ENCODE peak calls at places on chromosome 13, in five cellular contexts. One of them, this sample, is unnamed.

GRCh38 chr13:63551731-63552130 is 2136.1 kb upstream of the PCDH20 start:
- DNase-seq in AG09319: no peak
- DNase-seq in brain microvascular endothelial cell: no peak
- DNase-seq in AG09309: no peak
- DNase-seq in Caco-2: peak; percentile 56
- DNase-seq in this sample: no peak

GRCh38 chr13:44212633-44213387 is 160.8 kb upstream of the SERP2 start:
- DNase-seq in AG09319: no peak
- DNase-seq in brain microvascular endothelial cell: no peak
- DNase-seq in AG09309: peak; percentile 63
- DNase-seq in Caco-2: peak; percentile 90
- DNase-seq in this sample: no peak

GRCh38 chr13:75151081-75151643 is 330.8 kb downstream of the TBC1D4 start:
- DNase-seq in AG09319: no peak
- DNase-seq in brain microvascular endothelial cell: peak; percentile 89
- DNase-seq in AG09309: no peak
- DNase-seq in Caco-2: no peak
- DNase-seq in this sample: no peak

GRCh38 chr13:101453784-101454201 is 1.3 kb downstream of the ITGBL1 start:
- DNase-seq in AG09319: no peak
- DNase-seq in brain microvascular endothelial cell: no peak
- DNase-seq in AG09309: no peak
- DNase-seq in Caco-2: no peak
- DNase-seq in this sample: no peak

GRCh38 chr13:40096357-40096911 is 441.0 kb downstream of the COG6 start:
- DNase-seq in AG09319: no peak
- DNase-seq in brain microvascular endothelial cell: no peak
- DNase-seq in AG09309: no peak
- DNase-seq in Caco-2: no peak
- DNase-seq in this sample: no peak

GRCh38 chr13:40181203-40181845 is 485.1 kb downstream of the FOXO1 start:
- DNase-seq in AG09319: no peak
- DNase-seq in brain microvascular endothelial cell: peak; percentile 85
- DNase-seq in AG09309: peak; percentile 18
- DNase-seq in Caco-2: peak; percentile 43
- DNase-seq in this sample: no peak

GRCh38 chr13:71144883-71145282 is 722.1 kb downstream of the DACH1 start:
- DNase-seq in AG09319: no peak
- DNase-seq in brain microvascular endothelial cell: no peak
- DNase-seq in AG09309: no peak
- DNase-seq in Caco-2: no peak
- DNase-seq in this sample: no peak

GRCh38 chr13:48214519-48215121 is 18.4 kb upstream of the ITM2B start:
- DNase-seq in AG09319: no peak
- DNase-seq in brain microvascular endothelial cell: no peak
- DNase-seq in AG09309: no peak
- DNase-seq in Caco-2: no peak
- DNase-seq in this sample: no peak

GRCh38 chr13:106709509-106709908 is 141.6 kb upstream of the ARGLU1 start:
- DNase-seq in AG09319: no peak
- DNase-seq in brain microvascular endothelial cell: no peak
- DNase-seq in AG09309: no peak
- DNase-seq in Caco-2: no peak
- DNase-seq in this sample: no peak

GRCh38 chr13:112997188-112998135 is 28.4 kb downstream of the MCF2L start:
- DNase-seq in AG09319: no peak
- DNase-seq in brain microvascular endothelial cell: no peak
- DNase-seq in AG09309: no peak
- DNase-seq in Caco-2: peak; percentile 25
- DNase-seq in this sample: no peak

GRCh38 chr13:57716295-57716694 is 84.8 kb downstream of the PCDH17 start:
- DNase-seq in AG09319: no peak
- DNase-seq in brain microvascular endothelial cell: no peak
- DNase-seq in AG09309: no peak
- DNase-seq in Caco-2: peak; percentile 55
- DNase-seq in this sample: no peak

GRCh38 chr13:32007494-32007893 is 24.1 kb upstream of the FRY start:
- DNase-seq in AG09319: no peak
- DNase-seq in brain microvascular endothelial cell: no peak
- DNase-seq in AG09309: no peak
- DNase-seq in Caco-2: no peak
- DNase-seq in this sample: no peak

GRCh38 chr13:72726721-72727416 is 560 bp downstream of the MZT1 start:
- DNase-seq in AG09319: no peak
- DNase-seq in brain microvascular endothelial cell: peak; percentile 13
- DNase-seq in AG09309: no peak
- DNase-seq in Caco-2: no peak
- DNase-seq in this sample: peak; percentile 10

GRCh38 chr13:85970727-85971126 is 171.5 kb upstream of the SLITRK6 start:
- DNase-seq in AG09319: no peak
- DNase-seq in brain microvascular endothelial cell: no peak
- DNase-seq in AG09309: no peak
- DNase-seq in Caco-2: no peak
- DNase-seq in this sample: no peak

GRCh38 chr13:72652681-72653080 is 74.7 kb downstream of the MZT1 start:
- DNase-seq in AG09319: no peak
- DNase-seq in brain microvascular endothelial cell: peak; percentile 32
- DNase-seq in AG09309: no peak
- DNase-seq in Caco-2: no peak
- DNase-seq in this sample: no peak

GRCh38 chr13:28741080-28741479 is 22.3 kb upstream of the SLC46A3 start:
- DNase-seq in AG09319: no peak
- DNase-seq in brain microvascular endothelial cell: peak; percentile 48
- DNase-seq in AG09309: no peak
- DNase-seq in Caco-2: no peak
- DNase-seq in this sample: no peak

GRCh38 chr13:33691980-33692379 is 126.0 kb upstream of the RFC3 start:
- DNase-seq in AG09319: no peak
- DNase-seq in brain microvascular endothelial cell: no peak
- DNase-seq in AG09309: no peak
- DNase-seq in Caco-2: no peak
- DNase-seq in this sample: no peak

GRCh38 chr13:90867336-90867683 is 480.2 kb upstream of the MIR17HG start:
- DNase-seq in AG09319: peak; percentile 14
- DNase-seq in brain microvascular endothelial cell: peak; percentile 64
- DNase-seq in AG09309: peak; percentile 16
- DNase-seq in Caco-2: peak; percentile 85
- DNase-seq in this sample: peak; percentile 58

GRCh38 chr13:50676602-50677001 is 166.9 kb downstream of the DLEU7 start:
- DNase-seq in AG09319: no peak
- DNase-seq in brain microvascular endothelial cell: peak; percentile 89
- DNase-seq in AG09309: peak; percentile 63
- DNase-seq in Caco-2: peak; percentile 30
- DNase-seq in this sample: peak; percentile 4

GRCh38 chr13:73399347-73400216 is 340.8 kb downstream of the KLF5 start:
- DNase-seq in AG09319: no peak
- DNase-seq in brain microvascular endothelial cell: no peak
- DNase-seq in AG09309: no peak
- DNase-seq in Caco-2: peak; percentile 77
- DNase-seq in this sample: peak; percentile 21

GRCh38 chr13:33728271-33729037 is 89.5 kb upstream of the RFC3 start:
- DNase-seq in AG09319: no peak
- DNase-seq in brain microvascular endothelial cell: no peak
- DNase-seq in AG09309: no peak
- DNase-seq in Caco-2: no peak
- DNase-seq in this sample: no peak

GRCh38 chr13:97982286-97982685 is 28.8 kb downstream of the IPO5 start:
- DNase-seq in AG09319: no peak
- DNase-seq in brain microvascular endothelial cell: no peak
- DNase-seq in AG09309: no peak
- DNase-seq in Caco-2: no peak
- DNase-seq in this sample: no peak

GRCh38 chr13:63463782-63464610 is 2048.3 kb upstream of the PCDH20 start:
- DNase-seq in AG09319: no peak
- DNase-seq in brain microvascular endothelial cell: no peak
- DNase-seq in AG09309: no peak
- DNase-seq in Caco-2: no peak
- DNase-seq in this sample: no peak

GRCh38 chr13:98176777-98177608 is at the start of gene RNF113B:
- DNase-seq in AG09319: no peak
- DNase-seq in brain microvascular endothelial cell: no peak
- DNase-seq in AG09309: no peak
- DNase-seq in Caco-2: no peak
- DNase-seq in this sample: no peak

GRCh38 chr13:44257806-44258205 is 115.8 kb upstream of the SERP2 start:
- DNase-seq in AG09319: no peak
- DNase-seq in brain microvascular endothelial cell: peak; percentile 60
- DNase-seq in AG09309: no peak
- DNase-seq in Caco-2: no peak
- DNase-seq in this sample: no peak

GRCh38 chr13:21557995-21558394 is 46.0 kb downstream of the MICU2 start:
- DNase-seq in AG09319: no peak
- DNase-seq in brain microvascular endothelial cell: peak; percentile 34
- DNase-seq in AG09309: no peak
- DNase-seq in Caco-2: peak; percentile 35
- DNase-seq in this sample: peak; percentile 11
- TF ChIP-seq CTCF in AG09319: peak; percentile 21
- TF ChIP-seq CTCF in brain microvascular endothelial cell: peak; percentile 65
- TF ChIP-seq CTCF in AG09309: peak; percentile 58
- TF ChIP-seq CTCF in Caco-2: peak; percentile 45
- TF ChIP-seq CTCF in this sample: no peak

GRCh38 chr13:65656740-65657329 is 1573.3 kb downstream of the PCDH9 start:
- DNase-seq in AG09319: no peak
- DNase-seq in brain microvascular endothelial cell: no peak
- DNase-seq in AG09309: no peak
- DNase-seq in Caco-2: no peak
- DNase-seq in this sample: no peak
- TF ChIP-seq CTCF in AG09319: peak; percentile 43
- TF ChIP-seq CTCF in brain microvascular endothelial cell: peak; percentile 37
- TF ChIP-seq CTCF in AG09309: peak; percentile 54
- TF ChIP-seq CTCF in Caco-2: peak; percentile 41
- TF ChIP-seq CTCF in this sample: no peak

GRCh38 chr13:24272452-24273161 is 36.8 kb upstream of the C1QTNF9 start:
- DNase-seq in AG09319: no peak
- DNase-seq in brain microvascular endothelial cell: no peak
- DNase-seq in AG09309: no peak
- DNase-seq in Caco-2: no peak
- DNase-seq in this sample: no peak

GRCh38 chr13:24269803-24270202 is 39.6 kb upstream of the C1QTNF9 start:
- DNase-seq in AG09319: no peak
- DNase-seq in brain microvascular endothelial cell: no peak
- DNase-seq in AG09309: no peak
- DNase-seq in Caco-2: no peak
- DNase-seq in this sample: no peak

GRCh38 chr13:24270639-24271131 is 38.7 kb upstream of the C1QTNF9 start:
- DNase-seq in AG09319: no peak
- DNase-seq in brain microvascular endothelial cell: peak; percentile 49
- DNase-seq in AG09309: no peak
- DNase-seq in Caco-2: peak; percentile 51
- DNase-seq in this sample: peak; percentile 31

GRCh38 chr13:24271611-24272451 is 37.5 kb upstream of the C1QTNF9 start:
- DNase-seq in AG09319: no peak
- DNase-seq in brain microvascular endothelial cell: peak; percentile 78
- DNase-seq in AG09309: peak; percentile 59
- DNase-seq in Caco-2: peak; percentile 6
- DNase-seq in this sample: peak; percentile 18

DNA sequence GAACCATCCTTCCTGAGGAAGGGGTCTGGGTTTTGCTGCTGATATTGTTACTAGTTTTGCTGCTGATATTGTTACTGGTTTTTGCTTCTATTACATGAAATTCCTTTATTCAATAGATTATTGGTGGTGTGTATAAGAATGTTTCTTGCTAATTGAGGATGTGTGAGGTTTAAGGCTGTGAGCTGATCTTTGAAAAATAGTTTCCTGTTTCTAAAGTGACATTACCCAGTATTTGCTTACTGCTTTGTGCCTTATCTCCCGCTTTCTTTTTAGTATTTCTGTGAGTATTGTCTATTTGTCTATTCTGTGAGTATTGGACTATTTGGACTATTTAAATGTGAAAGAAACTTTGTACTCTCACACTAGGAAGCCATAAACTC is 38.2 kb upstream of the C1QTNF9 start:
- DNase-seq in AG09319: no peak
- DNase-seq in brain microvascular endothelial cell: no peak
- DNase-seq in AG09309: no peak
- DNase-seq in Caco-2: no peak
- DNase-seq in this sample: no peak
- TF ChIP-seq CTCF in AG09319: no peak
- TF ChIP-seq CTCF in brain microvascular endothelial cell: no peak
- TF ChIP-seq CTCF in AG09309: no peak
- TF ChIP-seq CTCF in Caco-2: no peak
- TF ChIP-seq CTCF in this sample: no peak

DNA sequence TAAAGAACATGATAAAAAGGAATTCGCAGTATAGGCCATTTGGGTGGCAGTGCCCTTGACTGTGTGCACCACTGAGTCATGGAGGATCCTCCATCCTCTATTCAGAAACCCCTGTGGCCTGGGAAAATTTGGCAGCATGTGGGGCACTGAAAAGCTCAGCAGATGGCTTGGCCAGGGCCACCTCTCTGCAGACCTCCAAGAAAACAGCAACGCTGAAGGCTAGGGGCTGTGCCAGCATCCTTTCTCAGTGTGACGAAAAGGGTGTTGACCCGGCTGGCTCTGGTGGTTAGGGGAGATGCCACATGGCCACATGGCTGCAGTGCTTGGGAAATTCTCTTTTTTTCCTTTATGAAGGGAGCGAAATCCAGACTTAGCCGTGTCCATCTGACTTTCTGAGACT is 178.1 kb downstream of the KCTD12 start:
- DNase-seq in AG09319: no peak
- DNase-seq in brain microvascular endothelial cell: no peak
- DNase-seq in AG09309: no peak
- DNase-seq in Caco-2: no peak
- DNase-seq in this sample: no peak
- TF ChIP-seq CTCF in AG09319: no peak
- TF ChIP-seq CTCF in brain microvascular endothelial cell: no peak
- TF ChIP-seq CTCF in AG09309: no peak
- TF ChIP-seq CTCF in Caco-2: no peak
- TF ChIP-seq CTCF in this sample: no peak

GRCh38 chr13:27481766-27482165 is 31.4 kb upstream of the MTIF3 start:
- DNase-seq in AG09319: no peak
- DNase-seq in brain microvascular endothelial cell: peak; percentile 39
- DNase-seq in AG09309: no peak
- DNase-seq in Caco-2: peak; percentile 70
- DNase-seq in this sample: peak; percentile 68
- TF ChIP-seq CTCF in AG09319: peak; percentile 49
- TF ChIP-seq CTCF in brain microvascular endothelial cell: peak; percentile 83
- TF ChIP-seq CTCF in AG09309: peak; percentile 65
- TF ChIP-seq CTCF in Caco-2: peak; percentile 76
- TF ChIP-seq CTCF in this sample: peak; percentile 64

GRCh38 chr13:30796132-30796832 is 60.9 kb downstream of the ALOX5AP start:
- DNase-seq in AG09319: peak; percentile 8
- DNase-seq in brain microvascular endothelial cell: peak; percentile 43
- DNase-seq in AG09309: peak; percentile 48
- DNase-seq in Caco-2: no peak
- DNase-seq in this sample: peak; percentile 45
- TF ChIP-seq CTCF in AG09319: no peak
- TF ChIP-seq CTCF in brain microvascular endothelial cell: no peak
- TF ChIP-seq CTCF in AG09309: no peak
- TF ChIP-seq CTCF in Caco-2: no peak
- TF ChIP-seq CTCF in this sample: no peak

DNA sequence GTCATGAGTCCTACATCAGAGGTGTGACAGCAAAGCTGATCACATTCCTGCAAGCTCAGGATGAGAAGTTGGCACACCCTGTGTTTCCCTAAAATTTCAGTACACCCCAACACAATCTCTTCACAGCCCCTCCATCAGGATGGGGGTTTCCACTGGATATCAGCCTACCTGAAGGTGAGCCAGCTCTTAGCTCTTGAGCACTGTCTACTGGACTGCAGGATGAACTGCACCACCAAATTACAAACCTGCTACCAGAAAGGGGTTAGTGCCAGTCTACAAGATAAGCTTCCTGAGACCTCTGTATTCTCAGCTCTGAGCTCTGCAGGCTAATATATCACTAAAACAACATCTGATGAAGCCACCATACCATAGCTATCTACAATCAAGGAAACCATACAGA is 1616.2 kb upstream of the SPRY2 start:
- DNase-seq in AG09319: no peak
- DNase-seq in brain microvascular endothelial cell: no peak
- DNase-seq in AG09309: no peak
- DNase-seq in Caco-2: no peak
- DNase-seq in this sample: no peak
- TF ChIP-seq CTCF in AG09319: no peak
- TF ChIP-seq CTCF in brain microvascular endothelial cell: no peak
- TF ChIP-seq CTCF in AG09309: no peak
- TF ChIP-seq CTCF in Caco-2: peak; percentile 22
- TF ChIP-seq CTCF in this sample: no peak

This sample was measured in Calu3.